ENCODE peak calls at places on chromosome 7, in nine cellular contexts. H is SK-N-SH; C is body of pancreas; U is anterior cingulate cortex; G is neural crest cell; P is activated T-cell treated with anti-CD3 and anti-CD28 coated beads, Interleukin-2, amount 50 U/mL, for 72 hours; R is HEK293T; M is NCI-H748 treated with DMSO at 0.1 percent for 48 hours; B is neural progenitor cell. L is an unnamed sample.

GRCh38 chr7:97430001-97430400 is 301.9 kb upstream of the TAC1 start:
- DNase-seq in C (no peak), M (no peak), U (no peak), H (no peak), B (no peak), R (no peak), P (no peak), G (no peak), L (no peak)

GRCh38 chr7:7884855-7885254 is 83.7 kb upstream of the GLCCI1 start:
- DNase-seq in C (no peak), G (no peak), H (no peak), B (no peak), R (no peak), M (no peak), P (no peak), U (no peak), L (no peak)

GRCh38 chr7:126959649-126960048 is 293.1 kb downstream of the GRM8 start:
- DNase-seq in M (no peak), U (no peak), R (no peak), C (no peak), P (no peak), B (no peak), H (peak; percentile 79), G (no peak), L (no peak)

GRCh38 chr7:114392686-114393085 is 21.9 kb upstream of the FOXP2 start:
- DNase-seq in P (no peak), H (no peak), G (no peak), B (no peak), M (no peak), C (no peak), U (no peak), R (no peak), L (no peak)

GRCh38 chr7:39453743-39454355 is 112.4 kb upstream of the YAE1 start:
- DNase-seq in B (peak; percentile 79), P (peak; percentile 57), U (no peak), M (peak; percentile 32), G (peak; percentile 56), H (peak; percentile 55), C (peak; percentile 64), R (peak; percentile 63), L (no peak)

GRCh38 chr7:32034052-32034451 is 36.2 kb downstream of the PDE1C start:
- DNase-seq in M (peak; percentile 67), B (no peak), H (no peak), U (no peak), G (no peak), C (no peak), P (no peak), R (no peak), L (no peak)

GRCh38 chr7:143288836-143289235 is 685 bp downstream of the CASP2 start:
- DNase-seq in P (no peak), H (no peak), B (peak; percentile 16), M (no peak), G (no peak), C (no peak), U (no peak), R (no peak), L (no peak)

GRCh38 chr7:1668486-1668931 is 1.6 kb upstream of the ELFN1 start:
- DNase-seq in U (no peak), C (peak; percentile 14), G (no peak), B (peak; percentile 46), R (no peak), M (no peak), H (peak; percentile 58), P (no peak), L (no peak)

GRCh38 chr7:102098986-102099385 is 187.7 kb upstream of the SH2B2 start:
- DNase-seq in G (no peak), R (no peak), B (no peak), C (no peak), H (no peak), P (no peak), M (no peak), U (no peak), L (no peak)

GRCh38 chr7:74379938-74380337 is 73.8 kb upstream of the GTF2IRD1 start:
- DNase-seq in C (peak; percentile 92), B (no peak), G (no peak), H (peak; percentile 14), U (peak; percentile 82), R (no peak), P (no peak), M (no peak), L (peak; percentile 35)

GRCh38 chr7:143042159-143042820 is 9.9 kb upstream of the OR6V1 start:
- DNase-seq in C (no peak), R (no peak), B (peak; percentile 45), H (no peak), G (no peak), M (no peak), P (no peak), U (no peak), L (no peak)

GRCh38 chr7:84354866-84355265 is 160.3 kb upstream of the SEMA3A start:
- DNase-seq in R (no peak), C (no peak), P (no peak), M (no peak), U (no peak), B (no peak), H (no peak), G (no peak), L (no peak)

GRCh38 chr7:137652721-137653120 is 194.1 kb downstream of the DGKI start:
- DNase-seq in B (no peak), P (no peak), H (no peak), M (no peak), C (no peak), G (no peak), U (no peak), R (no peak), L (no peak)

GRCh38 chr7:55570939-55571338 is 1.4 kb downstream of the VOPP1 start:
- DNase-seq in B (no peak), C (no peak), U (no peak), M (peak; percentile 12), P (no peak), G (no peak), H (no peak), R (no peak), L (no peak)

GRCh38 chr7:130721486-130722277 is 12.3 kb downstream of the KLF14 start:
- DNase-seq in C (peak; percentile 84), P (peak; percentile 45), M (peak; percentile 35), U (peak; percentile 51), B (peak; percentile 86), H (peak; percentile 80), G (peak; percentile 67), R (peak; percentile 65), L (peak; percentile 70)

GRCh38 chr7:46026741-46027140 is 105.7 kb upstream of the IGFBP3 start:
- DNase-seq in H (no peak), M (no peak), U (no peak), B (no peak), R (no peak), G (no peak), P (no peak), C (no peak), L (no peak)

GRCh38 chr7:140726304-140726703 is 29.8 kb downstream of the NDUFB2 start:
- DNase-seq in B (peak; percentile 17), R (peak; percentile 20), H (peak; percentile 38), G (no peak), U (no peak), M (no peak), P (no peak), C (no peak), L (no peak)

GRCh38 chr7:79352323-79352722 is 101.1 kb downstream of the MAGI2 start:
- DNase-seq in C (no peak), P (no peak), B (no peak), R (no peak), G (no peak), U (no peak), M (no peak), H (no peak), L (no peak)

GRCh38 chr7:88789480-88790064 is 6.0 kb downstream of the TEX47 start:
- DNase-seq in G (no peak), U (no peak), P (no peak), M (peak; percentile 21), H (peak; percentile 4), R (no peak), C (no peak), B (peak; percentile 31), L (no peak)

GRCh38 chr7:69605070-69605469 is 6.8 kb downstream of the AUTS2 start:
- DNase-seq in H (no peak), R (no peak), G (no peak), B (no peak), P (no peak), C (no peak), M (no peak), U (no peak), L (no peak)

GRCh38 chr7:85021090-85021704 is 165.7 kb downstream of the SEMA3D start:
- DNase-seq in G (no peak), U (no peak), P (no peak), M (no peak), H (no peak), C (no peak), B (peak; percentile 19), R (no peak), L (no peak)

GRCh38 chr7:27961255-27961654 is 219.3 kb downstream of the JAZF1 start:
- DNase-seq in M (no peak), U (no peak), R (no peak), B (no peak), H (no peak), P (no peak), C (no peak), G (no peak), L (no peak)

GRCh38 chr7:125195156-125195555 is 265.5 kb upstream of the POT1 start:
- DNase-seq in R (no peak), G (no peak), H (no peak), P (no peak), U (no peak), M (no peak), C (no peak), B (no peak), L (no peak)

GRCh38 chr7:147937428-147937827 is 653.1 kb upstream of the C7orf33 start:
- DNase-seq in U (no peak), P (no peak), M (no peak), C (no peak), R (no peak), G (no peak), B (no peak), H (no peak), L (no peak)